ENCODE peak calls at places on chromosomes 4 and X, in five cellular contexts. O is RWPE1, E is NCI-H460, G is AG09309, N is psoas muscle. Y is an unnamed sample.

GRCh38 chr4:76601791-76602190 is 166.8 kb downstream of the SHROOM3 start:
- DNase-seq in O (no peak), N (no peak), G (no peak), E (no peak), Y (no peak)

GRCh38 chrX:48908600-48908999 is 2.8 kb downstream of the SLC35A2 start:
- DNase-seq in N (no peak), E (no peak), G (no peak), O (no peak), Y (no peak)

GRCh38 chr4:182143086-182143821 is 99.9 kb upstream of the TENM3 start:
- DNase-seq in N (no peak), E (no peak), O (peak; percentile 21), G (no peak), Y (no peak)

GRCh38 chrX:41661366-41662095 is 27.2 kb upstream of the GPR34 start:
- DNase-seq in O (no peak), N (no peak), E (no peak), G (no peak), Y (no peak)

GRCh38 chr4:14967982-14968381 is 34.3 kb upstream of the CPEB2 start:
- DNase-seq in G (no peak), E (no peak), O (no peak), N (no peak), Y (no peak)

GRCh38 chr4:153241970-153242847 is 38.0 kb downstream of the TRIM2 start:
- DNase-seq in E (no peak), O (no peak), G (no peak), N (no peak), Y (no peak)

GRCh38 chrX:123361371-123361770 is 177.3 kb downstream of the GRIA3 start:
- DNase-seq in E (no peak), O (no peak), G (no peak), N (no peak), Y (no peak)

GRCh38 chr4:71368906-71369305 is 30.1 kb downstream of the SLC4A4 start:
- DNase-seq in E (no peak), N (no peak), G (no peak), O (no peak), Y (no peak)

GRCh38 chr4:1592179-1593037 is 91.7 kb downstream of the FAM53A start:
- DNase-seq in E (no peak), N (peak; percentile 26), O (no peak), G (no peak), Y (no peak)

GRCh38 chrX:38080808-38081207 is 74.5 kb downstream of the SYTL5 start:
- DNase-seq in G (no peak), O (no peak), N (no peak), E (no peak), Y (no peak)

GRCh38 chrX:153333271-153333670 is 682 bp upstream of the ZNF275 start:
- DNase-seq in E (no peak), G (peak; percentile 25), N (no peak), O (no peak), Y (no peak)

GRCh38 chr4:158856852-158857251 is 88.0 kb downstream of the FNIP2 start:
- DNase-seq in G (peak; percentile 17), E (peak; percentile 26), O (peak; percentile 47), N (no peak), Y (peak; percentile 15)

GRCh38 chr4:105348719-105349118 is 125.1 kb downstream of the PPA2 start:
- DNase-seq in G (no peak), N (no peak), O (no peak), E (no peak), Y (no peak)

GRCh38 chr4:110514889-110515479 is 39.0 kb downstream of the ENPEP start:
- DNase-seq in O (peak; percentile 31), E (peak; percentile 30), G (no peak), N (no peak), Y (no peak)